ENCODE peak calls at places on chromosomes 12 and 14, in six cellular contexts. I is gastrocnemius medialis, X is B cell, A is lower leg skin, B is ascending aorta, Y is uterus. R is an unnamed sample.
A peak's percentile ranks its signal among the peaks of the same experiment; 100 is the strongest.

GRCh38 chr14:61090432-61091216 is 109.6 kb downstream of the SLC38A6 start:
- DNase-seq in I (no peak), X (no peak), A (no peak), B (no peak), Y (no peak), R (no peak)

GRCh38 chr14:104142136-104143041 is 4.0 kb downstream of the KIF26A start:
- DNase-seq in I (no peak), X (no peak), A (no peak), B (no peak), Y (no peak), R (no peak)

GRCh38 chr14:74658535-74659130 is 46.6 kb upstream of the LTBP2 start:
- DNase-seq in I (no peak), X (no peak), A (no peak), B (no peak), Y (no peak), R (no peak)

GRCh38 chr12:131007031-131007793 is 53.5 kb downstream of the ADGRD1 start:
- DNase-seq in I (peak; percentile 31), X (no peak), A (no peak), B (no peak), Y (peak; percentile 41), R (no peak)

GRCh38 chr14:77204457-77204796 is 22.8 kb downstream of the TMEM63C start:
- DNase-seq in I (no peak), X (no peak), A (no peak), B (no peak), Y (no peak), R (no peak)

GRCh38 chr12:98256830-98257229 is 258.6 kb upstream of the TMPO start:
- DNase-seq in I (no peak), X (no peak), A (no peak), B (no peak), Y (no peak), R (no peak)

GRCh38 chr12:24661657-24662096 is 287.2 kb downstream of the BCAT1 start:
- DNase-seq in I (peak; percentile 16), X (no peak), A (peak; percentile 23), B (no peak), Y (no peak), R (no peak)

GRCh38 chr14:22178330-22178981 is 410.6 kb downstream of the DAD1 start:
- DNase-seq in I (no peak), X (no peak), A (peak; percentile 17), B (no peak), Y (no peak), R (no peak)

GRCh38 chr12:114013601-114014345 is 47.6 kb upstream of the RBM19 start:
- DNase-seq in I (no peak), X (no peak), A (no peak), B (no peak), Y (no peak), R (no peak)

GRCh38 chr12:12017135-12017581 is 53.6 kb upstream of the BCL2L14 start:
- DNase-seq in I (no peak), X (no peak), A (no peak), B (no peak), Y (no peak), R (no peak)

GRCh38 chr12:131202592-131203378 is 249.1 kb downstream of the ADGRD1 start:
- DNase-seq in I (no peak), X (no peak), A (no peak), B (no peak), Y (no peak), R (no peak)

GRCh38 chr12:6695313-6696045 is 5.1 kb downstream of the PIANP start:
- DNase-seq in I (no peak), X (no peak), A (no peak), B (no peak), Y (no peak), R (no peak)

GRCh38 chr12:67589078-67589477 is 59.5 kb upstream of the DYRK2 start:
- DNase-seq in I (no peak), X (no peak), A (no peak), B (no peak), Y (no peak), R (no peak)

GRCh38 chr14:58239259-58240210 is 5.1 kb upstream of the PSMA3 start:
- DNase-seq in I (peak; percentile 57), X (peak; percentile 26), A (peak; percentile 80), B (peak; percentile 20), Y (peak; percentile 74), R (peak; percentile 79)

GRCh38 chr12:109997393-109997792 is 1.2 kb upstream of the GIT2 start:
- DNase-seq in I (no peak), X (no peak), A (no peak), B (no peak), Y (no peak), R (no peak)
- TF ChIP-seq CTCF in I (no peak), X (no peak), A (no peak), B (no peak), Y (no peak), R (no peak)

GRCh38 chr12:103751171-103751570 is 89.9 kb downstream of the NT5DC3 start:
- DNase-seq in I (no peak), X (no peak), A (no peak), B (no peak), Y (no peak), R (no peak)
- TF ChIP-seq CTCF in I (no peak), X (no peak), A (no peak), B (no peak), Y (no peak), R (no peak)

DNA sequence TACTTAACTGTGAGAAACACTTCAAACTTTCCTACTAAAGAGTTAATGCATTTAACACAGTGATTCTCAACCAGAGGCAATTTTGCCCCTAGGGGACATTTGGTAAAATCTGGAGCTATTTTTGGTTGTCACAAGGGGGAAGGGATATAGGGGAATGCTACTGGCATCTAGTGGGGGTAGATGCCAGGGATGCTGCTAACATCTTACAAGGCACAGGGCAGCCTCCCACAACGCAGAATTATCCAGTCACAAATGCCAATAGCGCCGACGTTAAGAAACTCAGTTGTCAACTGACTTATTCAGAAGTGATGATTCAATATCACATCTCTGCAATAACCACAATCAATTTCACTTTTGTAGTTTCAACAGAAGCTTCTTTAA is 2.0 kb downstream of the EEA1 start:
- DNase-seq in I (peak; percentile 28), X (no peak), A (peak; percentile 58), B (no peak), Y (no peak), R (peak; percentile 22)
- TF ChIP-seq CTCF in I (no peak), X (no peak), A (no peak), B (no peak), Y (peak; percentile 5), R (no peak)

DNA sequence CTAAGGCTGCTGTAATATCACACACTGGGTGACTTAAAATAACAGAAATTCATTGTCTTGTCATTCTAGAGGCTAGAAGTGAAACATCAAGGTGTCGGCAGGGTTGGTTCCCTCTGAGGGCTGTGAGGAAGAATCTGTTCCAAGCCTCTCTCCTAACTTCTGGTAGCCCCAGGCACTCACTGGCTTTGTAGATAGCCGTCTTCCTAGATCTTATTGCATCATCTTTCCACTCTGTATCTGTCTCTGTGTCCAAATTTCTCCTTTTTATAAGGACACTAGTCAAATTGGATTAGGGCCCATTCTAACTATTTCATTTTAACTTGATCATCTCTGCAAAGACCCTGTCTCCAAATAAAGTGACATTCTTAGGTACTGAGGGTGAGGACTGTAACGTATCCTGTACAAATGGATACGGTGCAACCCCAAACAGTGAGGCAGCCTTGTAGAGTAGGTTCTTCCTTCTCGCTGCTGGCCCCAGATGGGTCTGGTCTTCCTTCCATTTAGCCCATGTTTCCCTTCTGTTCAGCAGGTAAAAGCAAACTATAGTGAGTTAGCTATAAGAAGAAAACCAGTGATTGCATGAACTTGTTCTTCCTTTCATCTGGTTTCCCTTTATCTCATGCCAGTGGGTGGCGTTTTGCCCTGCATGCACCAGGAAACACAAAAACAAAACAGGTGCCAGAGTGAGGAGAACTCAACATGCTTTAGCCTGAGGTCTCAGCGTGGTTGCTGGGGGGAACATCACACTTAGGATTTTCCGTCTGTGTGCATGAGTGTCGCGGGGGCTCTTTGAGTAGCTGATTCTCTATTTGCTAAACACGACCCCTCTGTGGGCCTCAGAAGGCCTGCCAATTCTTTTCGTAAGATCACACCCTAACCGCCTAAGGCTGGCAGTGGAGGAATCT is 19.5 kb downstream of the TTC9 start:
- DNase-seq in I (no peak), X (peak; percentile 35), A (peak; percentile 35), B (no peak), Y (no peak), R (no peak)
- TF ChIP-seq CTCF in I (no peak), X (peak; percentile 27), A (no peak), B (no peak), Y (no peak), R (no peak)

DNA sequence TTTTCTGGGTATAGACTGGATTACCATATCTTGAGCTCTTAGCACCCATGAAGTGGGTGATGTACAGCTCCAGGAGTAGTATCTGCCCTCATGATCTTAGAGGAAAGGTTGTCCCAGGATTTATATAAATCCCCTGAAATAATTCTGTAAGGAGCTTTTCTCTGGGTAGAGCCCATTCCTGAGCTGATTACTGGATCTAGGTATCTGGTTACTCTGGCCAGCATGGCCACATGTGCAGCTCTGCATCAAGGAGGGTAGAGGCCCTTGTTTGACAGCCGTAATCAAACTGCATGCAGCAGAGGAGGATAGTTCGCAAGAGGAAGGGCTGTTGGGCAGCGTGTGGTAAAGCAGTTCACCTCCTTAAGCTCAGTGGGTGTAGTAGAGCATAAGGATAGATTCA is 8.5 kb downstream of the COX14 start:
- DNase-seq in I (no peak), X (no peak), A (no peak), B (no peak), Y (no peak), R (no peak)
- TF ChIP-seq CTCF in I (no peak), X (no peak), A (no peak), B (no peak), Y (no peak), R (no peak)

DNA sequence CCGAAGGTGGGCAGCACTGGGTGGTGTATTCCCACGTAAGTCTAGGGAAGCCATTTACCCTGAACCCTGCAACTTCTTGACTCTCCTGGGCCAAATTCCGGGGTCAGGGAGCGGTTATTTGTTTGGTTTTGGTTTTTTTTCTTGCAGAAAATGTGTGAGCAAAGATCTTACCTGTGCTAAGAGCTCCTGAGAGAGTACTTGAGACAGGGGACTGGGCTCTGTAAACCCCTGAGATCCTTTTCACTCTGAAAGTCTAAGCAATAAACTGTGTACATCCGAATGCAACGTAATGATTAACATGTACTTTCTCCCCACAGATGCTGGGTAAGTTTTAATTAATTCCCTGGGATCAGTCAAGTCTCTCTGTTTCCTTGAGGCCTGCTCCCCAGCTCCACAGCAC is 21.5 kb downstream of the OR10P1 start:
- DNase-seq in I (no peak), X (no peak), A (no peak), B (no peak), Y (no peak), R (no peak)
- TF ChIP-seq CTCF in I (no peak), X (no peak), A (no peak), B (no peak), Y (no peak), R (no peak)

GRCh38 chr12:60489071-60489470 is 893.2 kb downstream of the SLC16A7 start:
- DNase-seq in I (no peak), X (no peak), A (no peak), B (no peak), Y (no peak), R (no peak)

GRCh38 chr12:60498656-60499055 is 902.8 kb downstream of the SLC16A7 start:
- DNase-seq in I (no peak), X (no peak), A (no peak), B (no peak), Y (no peak), R (no peak)

GRCh38 chr12:60494249-60494648 is 898.4 kb downstream of the SLC16A7 start:
- DNase-seq in I (no peak), X (no peak), A (no peak), B (no peak), Y (no peak), R (no peak)
- TF ChIP-seq CTCF in I (no peak), X (no peak), A (no peak), B (no peak), Y (no peak), R (no peak)

GRCh38 chr12:20220339-20220738 is 148.0 kb upstream of the PDE3A start:
- DNase-seq in I (no peak), X (no peak), A (no peak), B (no peak), Y (no peak), R (no peak)
- TF ChIP-seq CTCF in I (no peak), X (no peak), A (no peak), B (no peak), Y (no peak), R (no peak)

R was measured in natural killer cell.